ENCODE peak calls at places on chromosomes 6 and 20, in eight cellular contexts. I is cardiac muscle cell; K is CD4-positive, alpha-beta T cell; B is thyroid gland; Q is HCT116; H is testis; W is IMR-90; G is A673. Z is an unnamed sample.
A peak's percentile ranks its signal among the peaks of the same experiment; 100 is the strongest.

GRCh38 chr20:63541371-63541770 is 4.2 kb upstream of the PTK6 start:
- DNase-seq in I (no peak), K (no peak), B (no peak), Q (no peak), H (no peak), W (no peak), G (no peak), Z (no peak)

GRCh38 chr6:16729183-16729696 is 32.0 kb downstream of the ATXN1 start:
- DNase-seq in I (no peak), K (no peak), B (no peak), Q (no peak), H (no peak), W (peak; percentile 75), G (no peak), Z (no peak)

GRCh38 chr6:151242420-151242841 is 2.7 kb downstream of the AKAP12 start:
- DNase-seq in I (no peak), K (no peak), B (peak; percentile 88), Q (no peak), H (peak; percentile 37), W (no peak), G (peak; percentile 39), Z (no peak)

GRCh38 chr6:56246544-56246940 is 838 bp downstream of the COL21A1 start:
- DNase-seq in I (no peak), K (no peak), B (peak; percentile 33), Q (no peak), H (no peak), W (no peak), G (no peak), Z (no peak)

GRCh38 chr6:105620878-105621277 is 218.0 kb upstream of the PREP start:
- DNase-seq in I (no peak), K (no peak), B (no peak), Q (no peak), H (no peak), W (peak; percentile 40), G (no peak), Z (no peak)

GRCh38 chr6:116102856-116103255 is 2.2 kb downstream of the NT5DC1 start:
- DNase-seq in I (no peak), K (no peak), B (no peak), Q (no peak), H (no peak), W (no peak), G (no peak), Z (no peak)

GRCh38 chr6:43798688-43799444 is 28.9 kb downstream of the VEGFA start:
- DNase-seq in I (peak; percentile 74), K (no peak), B (peak; percentile 96), Q (peak; percentile 92), H (peak; percentile 20), W (peak; percentile 85), G (no peak), Z (peak; percentile 54)

GRCh38 chr20:51860015-51860882 is 57.9 kb upstream of the SALL4 start:
- DNase-seq in I (no peak), K (no peak), B (no peak), Q (no peak), H (no peak), W (peak; percentile 47), G (peak; percentile 53), Z (peak; percentile 47)

GRCh38 chr20:43558412-43559146 is at the start of gene SGK2:
- DNase-seq in I (peak; percentile 43), K (no peak), B (no peak), Q (no peak), H (peak; percentile 38), W (peak; percentile 43), G (no peak), Z (no peak)

GRCh38 chr6:13485923-13486557 is 1.4 kb downstream of the GFOD1 start:
- DNase-seq in I (peak; percentile 53), K (peak; percentile 11), B (peak; percentile 33), Q (no peak), H (peak; percentile 26), W (peak; percentile 30), G (peak; percentile 62), Z (peak; percentile 59)

GRCh38 chr6:45837541-45838200 is 178.0 kb downstream of the CLIC5 start:
- DNase-seq in I (no peak), K (no peak), B (no peak), Q (no peak), H (no peak), W (no peak), G (no peak), Z (no peak)

GRCh38 chr6:45838996-45839395 is 176.7 kb downstream of the CLIC5 start:
- DNase-seq in I (no peak), K (no peak), B (no peak), Q (no peak), H (no peak), W (no peak), G (no peak), Z (no peak)

GRCh38 chr6:45836438-45836824 is 179.2 kb downstream of the CLIC5 start:
- DNase-seq in I (no peak), K (no peak), B (no peak), Q (no peak), H (no peak), W (no peak), G (no peak), Z (no peak)

GRCh38 chr6:45836984-45837383 is 178.7 kb downstream of the CLIC5 start:
- DNase-seq in I (no peak), K (no peak), B (no peak), Q (no peak), H (no peak), W (no peak), G (no peak), Z (no peak)

DNA sequence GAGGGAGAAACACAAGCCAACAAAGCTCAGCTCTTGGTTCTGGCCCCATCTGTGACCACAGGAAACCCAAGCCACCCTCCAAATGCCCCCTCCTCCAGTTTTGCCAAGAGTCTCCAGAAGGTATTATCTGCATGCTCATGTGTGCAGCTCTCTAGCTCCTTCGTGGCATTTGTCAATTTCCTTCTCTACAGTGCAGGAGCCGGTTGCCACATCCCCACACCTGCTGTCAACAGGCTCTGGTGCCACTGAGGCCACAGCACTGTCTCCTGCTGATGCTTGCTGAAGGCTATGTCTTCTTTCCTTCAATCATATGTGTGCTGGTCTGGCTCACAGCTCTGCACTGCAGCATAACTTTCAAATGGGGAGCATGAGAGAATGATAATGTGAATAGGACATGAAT is 177.2 kb downstream of the CLIC5 start:
- DNase-seq in I (no peak), K (no peak), B (no peak), Q (no peak), H (no peak), W (no peak), G (no peak), Z (no peak)
- H3K27ac ChIP-seq in I (no peak overlapping the region), K (no peak overlapping the region), B (no peak overlapping the region), Q (no peak overlapping the region), H (no peak overlapping the region), W (no peak overlapping the region), G (no peak overlapping the region), Z (no peak overlapping the region)

GRCh38 chr6:46677314-46677654 is 10.4 kb upstream of the TDRD6 start:
- DNase-seq in I (peak; percentile 50), K (no peak), B (no peak), Q (no peak), H (no peak), W (no peak), G (peak; percentile 8), Z (no peak)
- TF ChIP-seq CTCF in I (no peak), K (no peak), B (no peak), Q (peak; percentile 63), H (no peak), W (peak; percentile 4), G (peak; percentile 48), Z (peak; percentile 47)

GRCh38 chr6:32837651-32838113 is 857 bp downstream of the TAP2 start:
- DNase-seq in I (no peak), K (no peak), B (no peak), Q (no peak), H (no peak), W (no peak), G (no peak), Z (peak; percentile 72)
- H3K27ac ChIP-seq in I (no peak overlapping the region), K (peak overlapping the region; percentile 76), B (peak overlapping the region; percentile 82), Q (peak overlapping the region; percentile 81), H (peak overlapping the region; percentile 98), W (peak overlapping the region; percentile 59), G (peak overlapping the region; percentile 91), Z (peak overlapping the region; percentile 31)

DNA sequence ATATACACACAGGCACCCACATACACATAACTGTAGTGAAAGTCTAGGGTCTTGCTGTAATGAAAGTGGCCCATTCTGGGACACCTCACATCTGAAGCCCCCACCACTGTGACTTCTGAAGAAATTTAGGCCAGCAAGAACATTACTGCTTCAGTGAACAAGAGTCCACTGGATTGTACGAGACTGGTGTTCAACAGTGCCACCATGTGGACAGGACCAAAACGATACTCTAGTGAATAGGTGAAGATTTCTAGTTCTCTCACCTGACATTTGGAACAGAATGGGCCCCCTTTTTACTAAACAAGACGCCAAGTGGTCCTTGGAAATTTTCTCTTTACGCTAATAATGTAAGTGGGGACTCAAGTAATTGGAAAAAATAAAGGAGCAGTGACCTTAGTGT is 156.9 kb downstream of the MAFB start:
- DNase-seq in I (no peak), K (no peak), B (no peak), Q (peak; percentile 48), H (peak; percentile 27), W (no peak), G (peak; percentile 35), Z (peak; percentile 24)
- TF ChIP-seq CTCF in I (peak; percentile 37), K (no peak), B (no peak), Q (peak; percentile 64), H (no peak), W (no peak), G (peak; percentile 54), Z (peak; percentile 60)

GRCh38 chr6:119129148-119129967 is 50.9 kb upstream of the FAM184A start:
- DNase-seq in I (peak; percentile 74), K (no peak), B (no peak), Q (peak; percentile 72), H (no peak), W (peak; percentile 76), G (peak; percentile 77), Z (no peak)
- H3K27ac ChIP-seq in I (no peak overlapping the region), K (no peak overlapping the region), B (no peak overlapping the region), Q (peak overlapping the region; percentile 62), H (no peak overlapping the region), W (no peak overlapping the region), G (no peak overlapping the region), Z (peak overlapping the region; percentile 26)

Z was measured in foreskin keratinocyte.